ENCODE peak calls at places on chromosomes 3 and 15, in eight cellular contexts. One of them, this sample, is unnamed.

GRCh38 chr15:39265261-39265660 is 315.6 kb upstream of the THBS1 start:
- DNase-seq in caudate nucleus: no peak
- DNase-seq in AG04450: no peak
- DNase-seq in dorsolateral prefrontal cortex: no peak
- DNase-seq in upper lobe of right lung: no peak
- DNase-seq in prostate gland: no peak
- DNase-seq in kidney: no peak
- DNase-seq in pancreas: no peak
- DNase-seq in this sample: no peak

GRCh38 chr3:147651107-147651506 is 241.9 kb downstream of the ZIC1 start:
- DNase-seq in caudate nucleus: no peak
- DNase-seq in AG04450: no peak
- DNase-seq in dorsolateral prefrontal cortex: no peak
- DNase-seq in upper lobe of right lung: no peak
- DNase-seq in prostate gland: no peak
- DNase-seq in kidney: no peak
- DNase-seq in pancreas: no peak
- DNase-seq in this sample: peak

GRCh38 chr15:94026458-94026967 is 204.8 kb upstream of the MCTP2 start:
- DNase-seq in caudate nucleus: no peak
- DNase-seq in AG04450: peak
- DNase-seq in dorsolateral prefrontal cortex: no peak
- DNase-seq in upper lobe of right lung: no peak
- DNase-seq in prostate gland: no peak
- DNase-seq in kidney: no peak
- DNase-seq in pancreas: no peak
- DNase-seq in this sample: no peak

GRCh38 chr15:63481105-63481810 is 23.1 kb upstream of the USP3 start:
- DNase-seq in caudate nucleus: no peak
- DNase-seq in AG04450: no peak
- DNase-seq in dorsolateral prefrontal cortex: no peak
- DNase-seq in upper lobe of right lung: no peak
- DNase-seq in prostate gland: no peak
- DNase-seq in kidney: peak
- DNase-seq in pancreas: no peak
- DNase-seq in this sample: no peak

GRCh38 chr3:124413989-124414598 is 316.2 kb upstream of the UMPS start:
- DNase-seq in caudate nucleus: no peak
- DNase-seq in AG04450: no peak
- DNase-seq in dorsolateral prefrontal cortex: no peak
- DNase-seq in upper lobe of right lung: no peak
- DNase-seq in prostate gland: no peak
- DNase-seq in kidney: no peak
- DNase-seq in pancreas: peak
- DNase-seq in this sample: no peak

GRCh38 chr15:49421991-49422390 is 1.1 kb upstream of the FGF7 start:
- DNase-seq in caudate nucleus: no peak
- DNase-seq in AG04450: peak
- DNase-seq in dorsolateral prefrontal cortex: no peak
- DNase-seq in upper lobe of right lung: peak
- DNase-seq in prostate gland: no peak
- DNase-seq in kidney: peak
- DNase-seq in pancreas: peak
- DNase-seq in this sample: peak

GRCh38 chr3:140440446-140440845 is 237.4 kb upstream of the TRIM42 start:
- DNase-seq in caudate nucleus: no peak
- DNase-seq in AG04450: no peak
- DNase-seq in dorsolateral prefrontal cortex: no peak
- DNase-seq in upper lobe of right lung: no peak
- DNase-seq in prostate gland: no peak
- DNase-seq in kidney: no peak
- DNase-seq in pancreas: no peak
- DNase-seq in this sample: no peak

GRCh38 chr3:170420307-170420821 is 1.7 kb downstream of the CLDN11 start:
- DNase-seq in caudate nucleus: no peak
- DNase-seq in AG04450: no peak
- DNase-seq in dorsolateral prefrontal cortex: no peak
- DNase-seq in upper lobe of right lung: no peak
- DNase-seq in prostate gland: no peak
- DNase-seq in kidney: no peak
- DNase-seq in pancreas: no peak
- DNase-seq in this sample: no peak

GRCh38 chr15:49927462-49927861 is 191.6 kb downstream of the ATP8B4 start:
- DNase-seq in caudate nucleus: no peak
- DNase-seq in AG04450: peak
- DNase-seq in dorsolateral prefrontal cortex: no peak
- DNase-seq in upper lobe of right lung: no peak
- DNase-seq in prostate gland: no peak
- DNase-seq in kidney: no peak
- DNase-seq in pancreas: no peak
- DNase-seq in this sample: no peak

DNA sequence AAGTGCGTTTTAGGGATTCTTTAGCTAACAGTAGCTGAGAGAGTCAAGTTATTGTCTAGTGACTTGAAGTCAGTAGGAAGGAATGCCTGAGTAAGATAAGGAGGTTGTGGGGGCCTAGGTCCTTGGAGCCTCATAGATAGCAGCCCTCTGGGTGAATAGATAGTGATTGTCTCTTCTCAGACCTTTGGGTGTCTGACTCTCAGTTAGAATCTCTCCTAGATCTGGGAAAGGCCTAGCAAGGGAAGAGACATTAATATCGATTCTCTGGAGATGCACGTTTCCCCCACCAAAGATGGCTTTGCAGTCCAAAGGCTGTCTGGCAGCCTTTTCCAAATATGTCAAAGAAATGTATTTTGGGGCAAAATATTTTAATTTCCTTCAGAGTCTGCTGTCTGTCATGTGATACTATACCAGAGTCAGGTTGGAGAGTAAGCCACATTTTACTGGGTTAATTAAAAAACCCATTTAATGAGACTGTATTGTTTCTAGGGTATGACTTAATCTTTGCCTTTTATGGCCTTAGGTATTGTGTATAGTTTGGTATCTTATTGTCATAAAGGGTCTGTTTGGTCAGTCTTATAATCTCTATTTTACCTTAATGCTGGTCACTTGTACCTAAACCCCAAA is 92.2 kb downstream of the ST6GAL1 start:
- DNase-seq in caudate nucleus: no peak
- DNase-seq in AG04450: no peak
- DNase-seq in dorsolateral prefrontal cortex: no peak
- DNase-seq in upper lobe of right lung: no peak
- DNase-seq in prostate gland: no peak
- DNase-seq in kidney: no peak
- DNase-seq in pancreas: no peak
- DNase-seq in this sample: no peak
- H3K27ac ChIP-seq in caudate nucleus: no peak
- H3K27ac ChIP-seq in AG04450: no peak
- H3K27ac ChIP-seq in dorsolateral prefrontal cortex: no peak
- H3K27ac ChIP-seq in upper lobe of right lung: no peak
- H3K27ac ChIP-seq in prostate gland: no peak
- H3K27ac ChIP-seq in kidney: peak
- H3K27ac ChIP-seq in pancreas: no peak
- H3K27ac ChIP-seq in this sample: no peak

DNA sequence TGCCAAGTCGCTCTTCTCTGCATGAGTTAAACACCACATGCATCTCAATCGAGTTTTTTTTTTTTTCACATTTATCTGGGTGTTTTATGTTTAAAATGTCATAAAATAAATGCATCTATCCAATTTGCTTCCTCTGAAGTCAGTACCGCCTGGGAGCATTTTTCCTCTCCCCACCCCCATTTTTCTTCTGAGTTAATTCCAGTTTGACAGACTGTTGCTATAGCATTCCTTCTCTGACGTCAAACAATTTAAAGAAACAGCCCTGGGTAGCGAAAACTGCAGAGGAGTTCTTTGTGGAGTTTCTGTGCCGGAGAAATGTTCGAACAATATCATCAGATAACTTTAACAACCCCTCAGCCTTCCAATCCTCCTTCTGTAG is 885 bp upstream of the GNB4 start:
- DNase-seq in caudate nucleus: no peak
- DNase-seq in AG04450: peak
- DNase-seq in dorsolateral prefrontal cortex: no peak
- DNase-seq in upper lobe of right lung: no peak
- DNase-seq in prostate gland: no peak
- DNase-seq in kidney: no peak
- DNase-seq in pancreas: no peak
- DNase-seq in this sample: no peak
- H3K27ac ChIP-seq in caudate nucleus: peak
- H3K27ac ChIP-seq in AG04450: peak
- H3K27ac ChIP-seq in dorsolateral prefrontal cortex: peak
- H3K27ac ChIP-seq in upper lobe of right lung: peak
- H3K27ac ChIP-seq in prostate gland: no peak
- H3K27ac ChIP-seq in kidney: peak
- H3K27ac ChIP-seq in pancreas: peak
- H3K27ac ChIP-seq in this sample: peak

DNA sequence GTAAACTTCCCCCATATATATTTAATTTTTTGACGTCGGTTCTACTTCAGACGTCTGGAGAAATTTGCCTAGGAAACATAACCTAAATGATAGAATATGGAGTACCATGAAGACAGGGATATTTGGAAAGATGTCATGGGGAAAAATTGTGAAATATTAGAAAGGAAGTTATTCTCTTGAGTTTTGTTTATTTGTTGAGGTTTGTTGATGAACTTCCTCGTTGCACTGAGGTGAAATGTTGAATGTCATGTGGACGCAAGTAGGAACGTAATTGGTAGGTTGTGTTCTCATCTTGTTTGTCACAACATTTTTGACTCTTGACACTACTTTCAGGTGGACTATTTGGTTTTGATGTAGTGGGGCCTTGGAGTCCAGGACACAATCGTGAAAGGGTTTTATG is 1.3 kb downstream of the ABHD5 start:
- DNase-seq in caudate nucleus: no peak
- DNase-seq in AG04450: no peak
- DNase-seq in dorsolateral prefrontal cortex: no peak
- DNase-seq in upper lobe of right lung: no peak
- DNase-seq in prostate gland: no peak
- DNase-seq in kidney: no peak
- DNase-seq in pancreas: no peak
- DNase-seq in this sample: no peak
- H3K27ac ChIP-seq in caudate nucleus: no peak
- H3K27ac ChIP-seq in AG04450: no peak
- H3K27ac ChIP-seq in dorsolateral prefrontal cortex: no peak
- H3K27ac ChIP-seq in upper lobe of right lung: peak
- H3K27ac ChIP-seq in prostate gland: peak
- H3K27ac ChIP-seq in kidney: no peak
- H3K27ac ChIP-seq in pancreas: peak
- H3K27ac ChIP-seq in this sample: no peak

GRCh38 chr3:123377173-123377740 is 71.6 kb downstream of the ADCY5 start:
- DNase-seq in caudate nucleus: no peak
- DNase-seq in AG04450: no peak
- DNase-seq in dorsolateral prefrontal cortex: no peak
- DNase-seq in upper lobe of right lung: peak
- DNase-seq in prostate gland: no peak
- DNase-seq in kidney: no peak
- DNase-seq in pancreas: no peak
- DNase-seq in this sample: no peak
- H3K27ac ChIP-seq in caudate nucleus: peak
- H3K27ac ChIP-seq in AG04450: no peak
- H3K27ac ChIP-seq in dorsolateral prefrontal cortex: no peak
- H3K27ac ChIP-seq in upper lobe of right lung: no peak
- H3K27ac ChIP-seq in prostate gland: no peak
- H3K27ac ChIP-seq in kidney: no peak
- H3K27ac ChIP-seq in pancreas: no peak
- H3K27ac ChIP-seq in this sample: peak

DNA sequence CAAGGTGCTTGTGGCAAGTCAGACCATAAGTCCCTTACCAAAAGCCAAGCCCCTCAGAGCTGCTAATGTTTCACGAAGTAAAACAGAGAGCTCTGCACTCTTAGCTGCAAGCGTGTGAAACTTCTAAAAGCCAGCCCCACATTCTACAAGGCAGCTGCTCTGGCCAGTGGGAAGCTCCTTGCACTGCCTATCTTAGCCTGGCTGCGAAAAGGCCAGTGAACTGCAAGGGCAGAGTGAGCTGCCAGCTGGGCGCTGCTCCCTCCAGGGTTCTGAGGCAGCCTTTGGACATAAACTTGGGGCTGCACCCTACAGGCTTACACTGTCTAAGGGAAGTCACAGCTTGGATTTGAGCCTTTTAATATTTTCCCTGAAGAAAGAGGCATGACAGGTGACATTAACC is 2.2 kb upstream of the MUSTN1 start:
- DNase-seq in caudate nucleus: no peak
- DNase-seq in AG04450: no peak
- DNase-seq in dorsolateral prefrontal cortex: no peak
- DNase-seq in upper lobe of right lung: no peak
- DNase-seq in prostate gland: no peak
- DNase-seq in kidney: peak
- DNase-seq in pancreas: no peak
- DNase-seq in this sample: no peak
- H3K27ac ChIP-seq in caudate nucleus: no peak
- H3K27ac ChIP-seq in AG04450: no peak
- H3K27ac ChIP-seq in dorsolateral prefrontal cortex: no peak
- H3K27ac ChIP-seq in upper lobe of right lung: no peak
- H3K27ac ChIP-seq in prostate gland: no peak
- H3K27ac ChIP-seq in kidney: no peak
- H3K27ac ChIP-seq in pancreas: no peak
- H3K27ac ChIP-seq in this sample: peak

GRCh38 chr15:86623236-86623635 is 543.6 kb downstream of the AGBL1 start:
- DNase-seq in caudate nucleus: no peak
- DNase-seq in AG04450: no peak
- DNase-seq in dorsolateral prefrontal cortex: no peak
- DNase-seq in upper lobe of right lung: no peak
- DNase-seq in prostate gland: no peak
- DNase-seq in kidney: no peak
- DNase-seq in pancreas: no peak
- DNase-seq in this sample: no peak

GRCh38 chr15:86624261-86625036 is 544.8 kb downstream of the AGBL1 start:
- DNase-seq in caudate nucleus: peak
- DNase-seq in AG04450: no peak
- DNase-seq in dorsolateral prefrontal cortex: peak
- DNase-seq in upper lobe of right lung: no peak
- DNase-seq in prostate gland: no peak
- DNase-seq in kidney: peak
- DNase-seq in pancreas: no peak
- DNase-seq in this sample: peak

GRCh38 chr15:86615816-86616215 is 536.1 kb downstream of the AGBL1 start:
- DNase-seq in caudate nucleus: no peak
- DNase-seq in AG04450: no peak
- DNase-seq in dorsolateral prefrontal cortex: no peak
- DNase-seq in upper lobe of right lung: no peak
- DNase-seq in prostate gland: no peak
- DNase-seq in kidney: no peak
- DNase-seq in pancreas: no peak
- DNase-seq in this sample: no peak

GRCh38 chr15:86620636-86621349 is 541.1 kb downstream of the AGBL1 start:
- DNase-seq in caudate nucleus: no peak
- DNase-seq in AG04450: no peak
- DNase-seq in dorsolateral prefrontal cortex: no peak
- DNase-seq in upper lobe of right lung: no peak
- DNase-seq in prostate gland: no peak
- DNase-seq in kidney: no peak
- DNase-seq in pancreas: no peak
- DNase-seq in this sample: no peak

DNA sequence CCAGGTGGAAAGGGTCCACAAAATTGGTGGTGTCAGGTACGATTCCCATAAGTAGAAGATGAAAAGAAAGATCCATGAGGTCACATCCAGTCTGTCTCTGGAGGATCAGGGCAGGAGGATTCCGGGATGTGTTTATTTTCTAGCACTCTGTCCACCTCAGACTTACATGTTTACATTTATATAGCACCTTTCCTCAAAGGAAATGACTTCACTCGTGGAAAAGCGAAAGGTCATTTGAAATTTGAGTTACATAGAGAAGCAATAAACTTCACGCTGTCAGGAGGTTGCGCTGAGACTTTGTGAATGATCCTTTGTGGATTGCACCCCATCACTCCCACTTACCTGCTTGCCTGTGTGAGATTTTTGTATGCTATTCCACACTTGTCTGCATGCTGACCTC is 540.4 kb downstream of the AGBL1 start:
- DNase-seq in caudate nucleus: no peak
- DNase-seq in AG04450: no peak
- DNase-seq in dorsolateral prefrontal cortex: no peak
- DNase-seq in upper lobe of right lung: no peak
- DNase-seq in prostate gland: no peak
- DNase-seq in kidney: no peak
- DNase-seq in pancreas: no peak
- DNase-seq in this sample: no peak
- H3K27ac ChIP-seq in caudate nucleus: no peak
- H3K27ac ChIP-seq in AG04450: no peak
- H3K27ac ChIP-seq in dorsolateral prefrontal cortex: no peak
- H3K27ac ChIP-seq in upper lobe of right lung: no peak
- H3K27ac ChIP-seq in prostate gland: no peak
- H3K27ac ChIP-seq in kidney: no peak
- H3K27ac ChIP-seq in pancreas: no peak
- H3K27ac ChIP-seq in this sample: no peak